ENCODE peak calls at places on chromosomes 4 and X, in seven cellular contexts. One of them, this sample, is unnamed.

GRCh38 chr4:44522761-44523445 is 74.3 kb upstream of the KCTD8 start:
- DNase-seq in H1: no peak
- DNase-seq in HepG2: no peak
- DNase-seq in GM12878: no peak
- DNase-seq in HCT116: no peak
- DNase-seq in K562: no peak
- DNase-seq in SK-N-SH: no peak
- DNase-seq in this sample: no peak

GRCh38 chr4:187141101-187141500 is 417.4 kb upstream of the FAT1 start:
- DNase-seq in GM12878: no peak
- DNase-seq in HepG2: no peak
- DNase-seq in K562: no peak
- DNase-seq in H1: no peak
- DNase-seq in SK-N-SH: no peak
- DNase-seq in HCT116: no peak
- DNase-seq in this sample: no peak

GRCh38 chrX:43349363-43349762 is 306.7 kb upstream of the MAOA start:
- DNase-seq in HCT116: peak; percentile 28
- DNase-seq in GM12878: peak; percentile 1
- DNase-seq in HepG2: peak; percentile 44
- DNase-seq in H1: no peak
- DNase-seq in SK-N-SH: peak; percentile 25
- DNase-seq in K562: peak; percentile 20
- DNase-seq in this sample: no peak

GRCh38 chrX:47683171-47684145 is 24.5 kb upstream of the UXT start:
- DNase-seq in HCT116: no peak
- DNase-seq in SK-N-SH: no peak
- DNase-seq in K562: peak; percentile 69
- DNase-seq in H1: no peak
- DNase-seq in GM12878: no peak
- DNase-seq in HepG2: no peak
- DNase-seq in this sample: peak; percentile 63

GRCh38 chrX:10900585-10901289 is 210.4 kb upstream of the HCCS start:
- DNase-seq in HepG2: peak; percentile 82
- DNase-seq in HCT116: no peak
- DNase-seq in K562: no peak
- DNase-seq in SK-N-SH: no peak
- DNase-seq in H1: no peak
- DNase-seq in GM12878: no peak
- DNase-seq in this sample: peak; percentile 88

GRCh38 chr4:116015549-116015948 is 902.1 kb upstream of the NDST4 start:
- DNase-seq in HCT116: no peak
- DNase-seq in HepG2: no peak
- DNase-seq in H1: no peak
- DNase-seq in SK-N-SH: no peak
- DNase-seq in GM12878: no peak
- DNase-seq in K562: no peak
- DNase-seq in this sample: no peak

GRCh38 chr4:186587416-186588018 is 32.1 kb upstream of the MTNR1A start:
- DNase-seq in GM12878: no peak
- DNase-seq in HepG2: peak; percentile 48
- DNase-seq in H1: no peak
- DNase-seq in HCT116: peak; percentile 21
- DNase-seq in SK-N-SH: peak; percentile 62
- DNase-seq in K562: peak; percentile 61
- DNase-seq in this sample: no peak

GRCh38 chr4:54877006-54877405 is 219.2 kb downstream of the KIT start:
- DNase-seq in H1: no peak
- DNase-seq in SK-N-SH: no peak
- DNase-seq in HepG2: no peak
- DNase-seq in K562: no peak
- DNase-seq in GM12878: no peak
- DNase-seq in HCT116: no peak
- DNase-seq in this sample: no peak

GRCh38 chr4:188455353-188455752 is 316.1 kb downstream of the TRIML1 start:
- DNase-seq in HCT116: no peak
- DNase-seq in K562: no peak
- DNase-seq in HepG2: peak; percentile 46
- DNase-seq in GM12878: no peak
- DNase-seq in H1: no peak
- DNase-seq in SK-N-SH: no peak
- DNase-seq in this sample: no peak

GRCh38 chr4:173191623-173192041 is 23.0 kb downstream of the GALNT7 start:
- DNase-seq in K562: no peak
- DNase-seq in H1: no peak
- DNase-seq in GM12878: no peak
- DNase-seq in HCT116: no peak
- DNase-seq in HepG2: no peak
- DNase-seq in SK-N-SH: no peak
- DNase-seq in this sample: no peak
- TF ChIP-seq JUND in K562: no peak
- TF ChIP-seq JUND in H1: no peak
- TF ChIP-seq JUND in GM12878: no peak
- TF ChIP-seq JUND in HCT116: peak; percentile 65
- TF ChIP-seq JUND in HepG2: no peak
- TF ChIP-seq JUND in SK-N-SH: no peak
- TF ChIP-seq JUND in this sample: no peak

DNA sequence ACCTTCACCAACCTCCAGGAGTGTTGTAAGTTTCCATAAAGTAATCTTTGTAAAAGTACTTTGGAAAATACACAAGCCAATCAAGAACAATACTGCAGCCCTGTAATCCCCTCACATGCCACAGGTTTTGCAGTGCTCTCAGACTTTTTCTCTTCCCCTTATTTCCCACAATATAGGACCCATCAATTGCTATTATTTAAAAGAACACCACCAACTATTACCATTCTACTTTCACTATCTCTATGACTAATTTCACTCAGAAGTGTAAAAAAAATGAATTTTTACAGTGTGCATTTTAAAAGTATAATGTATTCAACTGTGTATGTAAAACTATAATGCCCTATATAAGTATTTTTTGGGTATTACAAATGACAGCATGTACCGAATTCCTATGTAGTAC is 1.7 kb downstream of the ATP8A1 start:
- DNase-seq in HepG2: no peak
- DNase-seq in HCT116: no peak
- DNase-seq in SK-N-SH: no peak
- DNase-seq in GM12878: no peak
- DNase-seq in K562: no peak
- DNase-seq in H1: no peak
- DNase-seq in this sample: no peak
- TF ChIP-seq JUND in HepG2: no peak
- TF ChIP-seq JUND in HCT116: no peak
- TF ChIP-seq JUND in SK-N-SH: no peak
- TF ChIP-seq JUND in GM12878: no peak
- TF ChIP-seq JUND in K562: no peak
- TF ChIP-seq JUND in H1: no peak
- TF ChIP-seq JUND in this sample: no peak

DNA sequence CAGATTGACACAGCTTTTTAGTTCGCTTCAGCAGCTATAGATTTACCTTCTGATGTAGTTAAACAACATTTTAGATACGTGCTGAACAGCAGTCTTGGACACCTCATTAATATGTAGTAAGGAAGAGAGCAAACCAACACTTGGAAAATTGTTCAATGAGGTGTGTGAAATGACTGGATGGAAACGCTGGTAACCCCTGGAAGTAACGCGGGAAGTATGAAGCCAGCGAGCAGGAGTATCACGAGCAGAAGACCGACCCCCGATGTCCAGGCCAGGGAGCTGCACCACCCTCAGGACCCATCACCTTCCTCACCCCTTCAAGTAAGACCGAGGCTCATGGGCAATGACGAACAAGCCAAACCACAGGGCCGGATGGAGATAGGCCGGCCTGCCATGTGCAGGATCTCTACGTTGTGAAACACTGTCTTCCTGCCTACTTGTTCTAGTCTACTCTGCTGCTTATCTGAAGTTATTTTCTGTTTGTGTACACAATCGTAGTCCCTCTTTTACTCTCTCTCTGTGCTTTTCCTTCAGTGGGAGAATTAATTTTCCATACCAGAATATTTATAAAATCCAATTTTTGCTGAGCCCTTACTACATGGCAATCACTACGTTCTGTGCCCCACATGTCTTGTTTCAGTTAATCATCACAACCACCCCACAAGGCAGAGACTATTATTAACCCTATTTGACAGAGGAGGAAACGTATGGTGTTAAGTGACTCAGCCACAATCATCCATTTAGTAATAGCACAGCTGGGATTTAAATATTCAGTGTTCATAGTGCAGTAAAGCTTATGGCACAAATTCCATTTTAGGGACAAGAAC is 221.7 kb downstream of the APBB2 start:
- DNase-seq in HepG2: no peak
- DNase-seq in HCT116: no peak
- DNase-seq in H1: no peak
- DNase-seq in K562: no peak
- DNase-seq in GM12878: peak; percentile 78
- DNase-seq in SK-N-SH: no peak
- DNase-seq in this sample: no peak
- TF ChIP-seq JUND in HepG2: no peak
- TF ChIP-seq JUND in HCT116: peak; percentile 31
- TF ChIP-seq JUND in H1: no peak
- TF ChIP-seq JUND in K562: no peak
- TF ChIP-seq JUND in GM12878: no peak
- TF ChIP-seq JUND in SK-N-SH: peak; percentile 51
- TF ChIP-seq JUND in this sample: no peak

DNA sequence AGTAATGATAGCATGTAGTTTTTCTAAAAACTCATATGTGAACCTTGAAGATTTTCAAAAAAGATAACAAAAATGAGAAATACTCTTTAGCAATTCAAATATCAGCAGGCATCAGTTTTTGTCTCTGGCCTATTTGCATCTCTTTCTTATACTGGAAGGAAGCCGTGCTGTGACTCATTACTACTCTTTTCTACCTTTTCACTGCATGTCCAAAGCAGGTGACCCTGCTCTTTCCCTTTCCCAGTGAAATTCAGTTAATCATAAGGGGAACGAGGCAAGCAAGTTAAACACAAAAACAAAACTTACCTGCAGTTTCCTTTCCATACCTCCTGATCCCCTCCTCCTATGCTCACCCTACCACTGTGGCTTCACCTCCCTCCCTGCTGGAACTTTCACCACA is 9.3 kb downstream of the SPATA4 start:
- DNase-seq in H1: no peak
- DNase-seq in SK-N-SH: no peak
- DNase-seq in K562: no peak
- DNase-seq in HepG2: no peak
- DNase-seq in GM12878: no peak
- DNase-seq in HCT116: no peak
- DNase-seq in this sample: no peak
- TF ChIP-seq JUND in H1: no peak
- TF ChIP-seq JUND in SK-N-SH: no peak
- TF ChIP-seq JUND in K562: no peak
- TF ChIP-seq JUND in HepG2: no peak
- TF ChIP-seq JUND in GM12878: no peak
- TF ChIP-seq JUND in HCT116: no peak
- TF ChIP-seq JUND in this sample: no peak

GRCh38 chr4:27315625-27316024 is 455.0 kb downstream of the STIM2 start:
- DNase-seq in GM12878: no peak
- DNase-seq in SK-N-SH: no peak
- DNase-seq in HepG2: no peak
- DNase-seq in H1: no peak
- DNase-seq in HCT116: no peak
- DNase-seq in K562: no peak
- DNase-seq in this sample: no peak

GRCh38 chr4:27316176-27316575 is 455.5 kb downstream of the STIM2 start:
- DNase-seq in H1: no peak
- DNase-seq in HCT116: no peak
- DNase-seq in K562: no peak
- DNase-seq in GM12878: no peak
- DNase-seq in HepG2: no peak
- DNase-seq in SK-N-SH: no peak
- DNase-seq in this sample: no peak

DNA sequence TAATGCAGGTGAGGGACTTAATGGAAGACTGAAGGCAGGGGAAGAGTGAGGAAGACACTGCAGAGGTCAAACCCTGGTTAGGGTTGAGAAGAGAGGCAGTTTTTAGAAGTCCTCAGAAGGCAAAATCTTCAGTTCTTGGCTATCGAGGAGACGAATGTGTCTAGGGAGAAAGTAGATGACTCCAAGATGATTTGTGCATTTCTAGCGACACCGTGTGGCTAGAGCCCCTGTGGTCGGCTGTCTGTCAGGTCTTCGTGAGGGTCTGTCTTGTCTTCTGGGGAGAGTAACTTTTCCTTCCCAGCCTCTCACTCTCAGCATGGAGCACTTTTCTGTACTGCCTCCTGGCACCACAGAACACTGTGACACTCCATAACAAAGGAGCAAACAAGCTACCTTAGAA is 458.1 kb downstream of the STIM2 start:
- DNase-seq in SK-N-SH: peak; percentile 11
- DNase-seq in HCT116: peak; percentile 35
- DNase-seq in GM12878: peak; percentile 2
- DNase-seq in H1: peak; percentile 49
- DNase-seq in HepG2: peak; percentile 22
- DNase-seq in K562: no peak
- DNase-seq in this sample: peak; percentile 50
- TF ChIP-seq JUND in SK-N-SH: no peak
- TF ChIP-seq JUND in HCT116: no peak
- TF ChIP-seq JUND in GM12878: no peak
- TF ChIP-seq JUND in H1: no peak
- TF ChIP-seq JUND in HepG2: no peak
- TF ChIP-seq JUND in K562: no peak
- TF ChIP-seq JUND in this sample: no peak

DNA sequence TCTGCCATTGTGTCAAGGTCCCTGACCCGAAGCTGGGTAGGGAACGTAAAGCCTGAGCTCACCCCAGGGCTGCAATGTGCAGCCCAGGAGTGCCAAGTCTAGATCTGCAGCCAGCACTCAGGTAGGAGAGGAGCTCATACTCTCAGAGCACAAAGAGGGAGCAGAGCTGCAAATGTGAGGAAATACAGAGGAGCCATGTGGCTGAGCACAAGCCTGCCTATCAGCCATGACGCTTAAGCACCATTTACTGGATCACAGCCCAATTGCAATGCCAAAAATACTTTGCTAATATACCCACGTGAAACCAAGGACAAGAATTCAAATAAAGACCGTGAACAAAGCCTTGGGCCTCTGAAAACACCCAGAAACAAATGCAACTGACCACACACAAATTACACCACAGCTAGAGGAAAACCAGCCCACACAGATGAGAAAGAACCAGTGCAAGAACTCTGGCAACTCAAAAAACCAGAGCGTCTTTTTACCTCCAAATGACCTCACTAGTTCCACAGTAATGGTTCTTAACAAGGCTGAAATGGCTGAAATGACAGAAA is 69.0 kb upstream of the HPF1 start:
- DNase-seq in SK-N-SH: no peak
- DNase-seq in GM12878: no peak
- DNase-seq in HCT116: no peak
- DNase-seq in K562: no peak
- DNase-seq in H1: no peak
- DNase-seq in HepG2: no peak
- DNase-seq in this sample: no peak
- TF ChIP-seq JUND in SK-N-SH: no peak
- TF ChIP-seq JUND in GM12878: no peak
- TF ChIP-seq JUND in HCT116: no peak
- TF ChIP-seq JUND in K562: no peak
- TF ChIP-seq JUND in H1: no peak
- TF ChIP-seq JUND in HepG2: no peak
- TF ChIP-seq JUND in this sample: no peak

GRCh38 chrX:38768079-38768478 is 33.2 kb upstream of the MID1IP1 start:
- DNase-seq in K562: no peak
- DNase-seq in H1: no peak
- DNase-seq in SK-N-SH: peak; percentile 19
- DNase-seq in GM12878: no peak
- DNase-seq in HepG2: no peak
- DNase-seq in HCT116: no peak
- DNase-seq in this sample: peak; percentile 15
- TF ChIP-seq JUND in K562: no peak
- TF ChIP-seq JUND in H1: no peak
- TF ChIP-seq JUND in SK-N-SH: no peak
- TF ChIP-seq JUND in GM12878: no peak
- TF ChIP-seq JUND in HepG2: no peak
- TF ChIP-seq JUND in HCT116: no peak
- TF ChIP-seq JUND in this sample: no peak

GRCh38 chrX:39705299-39705698 is 392.5 kb downstream of the BCOR start:
- DNase-seq in H1: no peak
- DNase-seq in SK-N-SH: no peak
- DNase-seq in K562: no peak
- DNase-seq in HCT116: peak; percentile 29
- DNase-seq in GM12878: no peak
- DNase-seq in HepG2: no peak
- DNase-seq in this sample: no peak
- TF ChIP-seq JUND in H1: no peak
- TF ChIP-seq JUND in SK-N-SH: peak; percentile 71
- TF ChIP-seq JUND in K562: peak; percentile 49
- TF ChIP-seq JUND in HCT116: peak; percentile 52
- TF ChIP-seq JUND in GM12878: no peak
- TF ChIP-seq JUND in HepG2: no peak
- TF ChIP-seq JUND in this sample: no peak

This sample was measured in T47D.